ENCODE peak calls at places on chromosomes 7 and 10, in five cellular contexts. One of them, this sample, is unnamed.

GRCh38 chr7:80018941-80019808 is 115.5 kb upstream of the GNAI1 start:
- DNase-seq in HCT116: peak; percentile 54
- DNase-seq in H1: peak; percentile 27
- DNase-seq in HepG2: peak; percentile 43
- DNase-seq in GM12878: no peak
- DNase-seq in this sample: peak; percentile 63

GRCh38 chr7:115008465-115009114 is 86.7 kb downstream of the MDFIC start:
- DNase-seq in HCT116: no peak
- DNase-seq in H1: no peak
- DNase-seq in HepG2: no peak
- DNase-seq in GM12878: no peak
- DNase-seq in this sample: no peak

GRCh38 chr10:96271017-96271815 is at the start of gene BLNK:
- DNase-seq in GM12878: peak; percentile 92
- DNase-seq in H1: no peak
- DNase-seq in HepG2: no peak
- DNase-seq in HCT116: no peak
- DNase-seq in this sample: peak; percentile 67

GRCh38 chr10:119441151-119441821 is 101.2 kb downstream of the RGS10 start:
- DNase-seq in GM12878: no peak
- DNase-seq in HCT116: no peak
- DNase-seq in HepG2: no peak
- DNase-seq in H1: no peak
- DNase-seq in this sample: no peak

GRCh38 chr10:1153805-1154351 is 97.7 kb downstream of the WDR37 start:
- DNase-seq in HepG2: no peak
- DNase-seq in GM12878: no peak
- DNase-seq in HCT116: no peak
- DNase-seq in H1: no peak
- DNase-seq in this sample: no peak

GRCh38 chr10:29709484-29710002 is 74.8 kb upstream of the SVIL start:
- DNase-seq in H1: no peak
- DNase-seq in HCT116: no peak
- DNase-seq in HepG2: no peak
- DNase-seq in GM12878: no peak
- DNase-seq in this sample: no peak

GRCh38 chr7:12749069-12749468 is 61.6 kb downstream of the ARL4A start:
- DNase-seq in GM12878: no peak
- DNase-seq in HCT116: no peak
- DNase-seq in HepG2: no peak
- DNase-seq in H1: no peak
- DNase-seq in this sample: no peak

GRCh38 chr10:84156768-84157167 is 16.8 kb upstream of the GPR15LG start:
- DNase-seq in HepG2: no peak
- DNase-seq in HCT116: no peak
- DNase-seq in GM12878: no peak
- DNase-seq in H1: no peak
- DNase-seq in this sample: no peak

GRCh38 chr7:123662755-123663154 is 7.1 kb downstream of the LMOD2 start:
- DNase-seq in HCT116: no peak
- DNase-seq in H1: no peak
- DNase-seq in GM12878: no peak
- DNase-seq in HepG2: no peak
- DNase-seq in this sample: no peak

GRCh38 chr10:76119515-76119914 is 688.1 kb downstream of the LRMDA start:
- DNase-seq in HepG2: no peak
- DNase-seq in GM12878: no peak
- DNase-seq in H1: no peak
- DNase-seq in HCT116: no peak
- DNase-seq in this sample: no peak

GRCh38 chr7:2441430-2442058 is 34.7 kb downstream of the GRIFIN start:
- DNase-seq in HepG2: no peak
- DNase-seq in GM12878: no peak
- DNase-seq in HCT116: no peak
- DNase-seq in H1: no peak
- DNase-seq in this sample: no peak

GRCh38 chr7:128131701-128132100 is 100.5 kb upstream of the LRRC4 start:
- DNase-seq in H1: no peak
- DNase-seq in HCT116: no peak
- DNase-seq in HepG2: no peak
- DNase-seq in GM12878: no peak
- DNase-seq in this sample: no peak

GRCh38 chr10:89466599-89467035 is 52.2 kb downstream of the IFIT5 start:
- DNase-seq in GM12878: no peak
- DNase-seq in HepG2: peak; percentile 18
- DNase-seq in HCT116: peak; percentile 44
- DNase-seq in H1: no peak
- DNase-seq in this sample: peak; percentile 29

GRCh38 chr10:129531195-129531968 is 64.3 kb downstream of the MGMT start:
- DNase-seq in H1: no peak
- DNase-seq in HCT116: peak; percentile 7
- DNase-seq in HepG2: peak; percentile 34
- DNase-seq in GM12878: no peak
- DNase-seq in this sample: peak; percentile 65

GRCh38 chr7:142478479-142479220 is 220.8 kb upstream of the PRSS58 start:
- DNase-seq in H1: no peak
- DNase-seq in GM12878: no peak
- DNase-seq in HCT116: peak; percentile 48
- DNase-seq in HepG2: peak; percentile 17
- DNase-seq in this sample: no peak

GRCh38 chr10:83166344-83166743 is 973.0 kb upstream of the GHITM start:
- DNase-seq in GM12878: no peak
- DNase-seq in HepG2: no peak
- DNase-seq in HCT116: no peak
- DNase-seq in H1: peak; percentile 70
- DNase-seq in this sample: no peak

GRCh38 chr10:16952610-16953009 is 135.4 kb upstream of the RSU1 start:
- DNase-seq in HCT116: no peak
- DNase-seq in GM12878: no peak
- DNase-seq in HepG2: no peak
- DNase-seq in H1: no peak
- DNase-seq in this sample: peak; percentile 16

GRCh38 chr7:101058355-101058754 is 26.9 kb upstream of the TRIM56 start:
- DNase-seq in H1: no peak
- DNase-seq in HCT116: peak; percentile 8
- DNase-seq in GM12878: no peak
- DNase-seq in HepG2: peak; percentile 48
- DNase-seq in this sample: peak; percentile 75

DNA sequence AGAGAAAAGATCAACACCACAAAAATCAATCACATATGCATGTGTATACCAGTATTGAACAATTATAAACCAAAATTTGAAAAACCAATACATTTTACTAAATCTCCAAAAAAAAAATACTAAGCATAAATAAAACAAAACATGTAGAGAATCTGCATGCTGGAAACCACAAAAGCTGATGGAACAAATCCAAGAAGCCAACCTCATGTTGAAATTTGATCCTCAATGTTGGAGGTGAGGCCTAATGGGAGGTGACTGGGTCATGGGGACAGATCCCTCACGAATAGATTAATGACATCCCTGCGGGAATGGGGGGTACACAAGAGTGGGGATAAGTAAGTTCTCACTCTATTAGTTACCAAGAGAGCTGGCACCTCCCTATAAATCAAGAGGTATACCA is 82.5 kb downstream of the OAT start:
- DNase-seq in HepG2: no peak
- DNase-seq in HCT116: no peak
- DNase-seq in H1: no peak
- DNase-seq in GM12878: no peak
- DNase-seq in this sample: no peak
- TF ChIP-seq JUND in HepG2: no peak
- TF ChIP-seq JUND in HCT116: no peak
- TF ChIP-seq JUND in H1: no peak
- TF ChIP-seq JUND in GM12878: no peak
- TF ChIP-seq JUND in this sample: no peak

GRCh38 chr10:24551161-24551560 is 172.5 kb downstream of the ARHGAP21 start:
- DNase-seq in HCT116: no peak
- DNase-seq in GM12878: no peak
- DNase-seq in HepG2: no peak
- DNase-seq in H1: no peak
- DNase-seq in this sample: peak; percentile 14
- TF ChIP-seq JUND in HCT116: no peak
- TF ChIP-seq JUND in GM12878: no peak
- TF ChIP-seq JUND in HepG2: no peak
- TF ChIP-seq JUND in H1: no peak
- TF ChIP-seq JUND in this sample: no peak

GRCh38 chr10:122374246-122374858 is at the start of gene PLEKHA1:
- DNase-seq in H1: peak; percentile 62
- DNase-seq in GM12878: peak; percentile 16
- DNase-seq in HepG2: peak; percentile 84
- DNase-seq in HCT116: peak; percentile 88
- DNase-seq in this sample: peak; percentile 85

GRCh38 chr10:122373713-122374112 is 795 bp upstream of the PLEKHA1 start:
- DNase-seq in HCT116: no peak
- DNase-seq in HepG2: peak; percentile 50
- DNase-seq in H1: no peak
- DNase-seq in GM12878: no peak
- DNase-seq in this sample: peak; percentile 42

GRCh38 chr10:122376364-122376961 is 2.0 kb downstream of the PLEKHA1 start:
- DNase-seq in H1: no peak
- DNase-seq in HCT116: no peak
- DNase-seq in HepG2: no peak
- DNase-seq in GM12878: no peak
- DNase-seq in this sample: no peak

GRCh38 chr10:122374859-122375721 is 582 bp downstream of the PLEKHA1 start:
- DNase-seq in HCT116: peak; percentile 28
- DNase-seq in GM12878: peak; percentile 47
- DNase-seq in H1: no peak
- DNase-seq in HepG2: peak; percentile 21
- DNase-seq in this sample: peak; percentile 57

GRCh38 chr10:122375761-122376160 is 1.3 kb downstream of the PLEKHA1 start:
- DNase-seq in HCT116: no peak
- DNase-seq in H1: no peak
- DNase-seq in HepG2: no peak
- DNase-seq in GM12878: no peak
- DNase-seq in this sample: no peak
- TF ChIP-seq JUND in HCT116: no peak
- TF ChIP-seq JUND in H1: no peak
- TF ChIP-seq JUND in HepG2: no peak
- TF ChIP-seq JUND in GM12878: no peak
- TF ChIP-seq JUND in this sample: no peak

DNA sequence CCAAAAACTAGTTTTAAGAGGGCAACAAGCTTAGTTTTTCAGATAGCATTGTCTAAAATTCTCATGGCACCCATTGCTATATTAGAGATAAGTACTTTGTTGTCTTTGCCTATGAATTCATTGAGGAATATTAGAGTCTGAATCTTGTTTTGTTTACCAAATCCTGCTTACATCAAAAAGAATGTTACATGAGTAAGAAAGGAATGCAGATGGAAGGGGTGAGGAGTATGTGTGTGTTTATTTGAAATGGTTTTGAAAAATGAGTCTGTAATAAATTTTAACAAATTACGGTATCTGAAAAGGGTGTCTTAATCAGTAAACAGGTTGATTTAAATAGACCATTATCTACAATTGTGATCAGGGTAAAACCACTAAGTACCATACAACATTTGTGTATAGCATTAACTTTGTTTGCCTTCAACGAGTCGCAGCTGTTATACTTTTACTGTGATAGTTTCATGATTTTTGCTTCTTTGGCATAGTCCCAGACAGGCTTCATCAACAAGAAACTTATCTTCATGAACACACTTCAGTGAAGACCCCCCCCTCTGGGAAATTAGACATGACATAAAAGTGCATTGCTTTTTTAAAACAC is 1183.9 kb upstream of the C7orf33 start:
- DNase-seq in GM12878: no peak
- DNase-seq in H1: no peak
- DNase-seq in HepG2: no peak
- DNase-seq in HCT116: no peak
- DNase-seq in this sample: no peak
- TF ChIP-seq JUND in GM12878: no peak
- TF ChIP-seq JUND in H1: no peak
- TF ChIP-seq JUND in HepG2: no peak
- TF ChIP-seq JUND in HCT116: no peak
- TF ChIP-seq JUND in this sample: no peak

DNA sequence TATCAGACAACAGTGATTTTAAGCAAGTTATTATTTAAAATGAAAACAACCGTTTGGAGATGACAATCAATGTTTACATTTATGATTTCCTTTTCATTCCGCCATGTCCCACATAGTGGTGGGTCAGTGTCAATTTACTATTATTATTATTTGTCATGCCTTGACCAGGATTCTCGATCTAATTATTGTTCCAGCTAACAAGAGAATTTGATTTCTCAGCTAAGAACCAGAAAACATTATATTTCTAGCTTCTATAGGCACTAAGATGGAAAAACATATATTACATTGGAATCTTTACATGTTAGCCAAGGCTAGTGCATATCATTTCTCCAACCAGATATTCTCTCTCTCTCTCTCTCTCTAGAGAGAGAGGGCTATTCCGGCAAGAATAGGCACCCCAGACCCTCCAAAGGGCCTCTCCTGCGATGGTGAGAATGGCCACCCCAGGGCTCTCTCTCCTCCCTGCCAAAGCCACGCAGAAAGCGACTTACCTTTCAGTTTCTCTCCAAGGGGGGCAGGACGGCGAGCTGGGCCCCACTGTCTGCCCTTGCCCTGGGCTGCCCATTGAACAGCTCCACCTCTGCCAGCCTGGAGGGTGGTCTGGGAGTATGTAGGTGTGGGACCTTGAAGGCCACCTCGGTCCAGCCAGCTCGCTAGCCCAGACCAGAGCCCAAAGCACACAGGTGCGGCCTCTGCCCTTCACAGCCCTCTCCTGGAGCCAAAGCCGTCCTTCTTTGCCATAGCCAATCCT is 2.4 kb downstream of the HOXA3 start:
- DNase-seq in GM12878: no peak
- DNase-seq in HepG2: no peak
- DNase-seq in HCT116: no peak
- DNase-seq in H1: no peak
- DNase-seq in this sample: no peak
- TF ChIP-seq JUND in GM12878: no peak
- TF ChIP-seq JUND in HepG2: no peak
- TF ChIP-seq JUND in HCT116: no peak
- TF ChIP-seq JUND in H1: no peak
- TF ChIP-seq JUND in this sample: no peak

DNA sequence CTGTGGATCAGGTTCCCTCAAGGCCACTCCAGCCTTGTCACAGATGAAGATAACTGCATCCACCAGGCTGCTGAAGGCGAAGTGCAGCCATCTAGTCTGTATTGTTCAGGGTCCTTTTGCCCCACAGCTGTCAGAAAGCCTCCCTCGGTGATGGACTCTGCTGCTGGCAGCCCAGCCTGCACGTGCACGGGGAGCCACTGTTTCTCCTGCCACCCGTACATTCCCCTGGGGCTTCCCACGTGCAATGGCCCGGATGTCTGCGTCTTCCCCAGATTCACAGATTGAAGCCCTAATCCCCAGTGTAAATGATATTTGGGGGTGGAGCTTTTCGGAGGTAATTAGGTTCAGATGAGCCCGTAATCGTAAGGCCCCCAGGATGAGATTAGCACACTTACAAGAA is 46.6 kb upstream of the VIPR2 start:
- DNase-seq in HCT116: no peak
- DNase-seq in HepG2: no peak
- DNase-seq in GM12878: no peak
- DNase-seq in H1: no peak
- DNase-seq in this sample: no peak
- TF ChIP-seq JUND in HCT116: no peak
- TF ChIP-seq JUND in HepG2: no peak
- TF ChIP-seq JUND in GM12878: no peak
- TF ChIP-seq JUND in H1: no peak
- TF ChIP-seq JUND in this sample: no peak

GRCh38 chr7:69510114-69510513 is 88.2 kb upstream of the AUTS2 start:
- DNase-seq in GM12878: no peak
- DNase-seq in HepG2: no peak
- DNase-seq in HCT116: no peak
- DNase-seq in H1: no peak
- DNase-seq in this sample: no peak
- TF ChIP-seq JUND in GM12878: no peak
- TF ChIP-seq JUND in HepG2: no peak
- TF ChIP-seq JUND in HCT116: no peak
- TF ChIP-seq JUND in H1: no peak
- TF ChIP-seq JUND in this sample: no peak